ENCODE peak calls at places on chromosomes 1 and 21, in nine cellular contexts. One of them, this sample, is unnamed.
A peak's percentile ranks its signal among the peaks of the same experiment; 100 is the strongest.

GRCh38 chr1:39214021-39214713 is 9.7 kb downstream of the MACF1 start:
- DNase-seq in heart right ventricle: peak; percentile 46
- DNase-seq in Peyer's patch: no peak
- DNase-seq in omental fat pad: no peak
- DNase-seq in sigmoid colon: no peak
- DNase-seq in Calu3: peak; percentile 48
- DNase-seq in cardiac fibroblast: peak; percentile 24
- DNase-seq in brain microvascular endothelial cell: no peak
- DNase-seq in AG04450: no peak
- DNase-seq in this sample: no peak

GRCh38 chr1:204873176-204873575 is 2.5 kb downstream of the NFASC start:
- DNase-seq in sigmoid colon: peak; percentile 63
- DNase-seq in brain microvascular endothelial cell: no peak
- DNase-seq in omental fat pad: no peak
- DNase-seq in heart right ventricle: no peak
- DNase-seq in Calu3: no peak
- DNase-seq in Peyer's patch: no peak
- DNase-seq in cardiac fibroblast: no peak
- DNase-seq in AG04450: no peak
- DNase-seq in this sample: no peak

GRCh38 chr1:223707270-223708000 is 4.9 kb upstream of the CAPN2 start:
- DNase-seq in sigmoid colon: peak; percentile 93
- DNase-seq in Calu3: peak; percentile 83
- DNase-seq in heart right ventricle: peak; percentile 67
- DNase-seq in brain microvascular endothelial cell: peak; percentile 99
- DNase-seq in cardiac fibroblast: peak; percentile 99
- DNase-seq in AG04450: peak; percentile 98
- DNase-seq in omental fat pad: no peak
- DNase-seq in Peyer's patch: peak; percentile 86
- DNase-seq in this sample: peak; percentile 71

GRCh38 chr1:192538407-192539311 is 36.9 kb upstream of the RGS1 start:
- DNase-seq in AG04450: no peak
- DNase-seq in cardiac fibroblast: no peak
- DNase-seq in brain microvascular endothelial cell: no peak
- DNase-seq in Peyer's patch: peak; percentile 62
- DNase-seq in heart right ventricle: peak; percentile 17
- DNase-seq in omental fat pad: no peak
- DNase-seq in sigmoid colon: no peak
- DNase-seq in Calu3: no peak
- DNase-seq in this sample: peak; percentile 41

GRCh38 chr1:239155466-239155865 is 230.9 kb upstream of the CHRM3 start:
- DNase-seq in heart right ventricle: no peak
- DNase-seq in cardiac fibroblast: no peak
- DNase-seq in AG04450: no peak
- DNase-seq in brain microvascular endothelial cell: no peak
- DNase-seq in Calu3: no peak
- DNase-seq in Peyer's patch: no peak
- DNase-seq in sigmoid colon: no peak
- DNase-seq in omental fat pad: no peak
- DNase-seq in this sample: no peak

GRCh38 chr1:32706491-32706890 is 3.9 kb upstream of the SYNC start:
- DNase-seq in Calu3: no peak
- DNase-seq in omental fat pad: no peak
- DNase-seq in Peyer's patch: no peak
- DNase-seq in brain microvascular endothelial cell: no peak
- DNase-seq in heart right ventricle: no peak
- DNase-seq in sigmoid colon: no peak
- DNase-seq in cardiac fibroblast: no peak
- DNase-seq in AG04450: no peak
- DNase-seq in this sample: peak; percentile 11

GRCh38 chr1:177092001-177092400 is 72.5 kb downstream of the ASTN1 start:
- DNase-seq in brain microvascular endothelial cell: no peak
- DNase-seq in Calu3: no peak
- DNase-seq in AG04450: no peak
- DNase-seq in Peyer's patch: no peak
- DNase-seq in omental fat pad: no peak
- DNase-seq in cardiac fibroblast: no peak
- DNase-seq in heart right ventricle: no peak
- DNase-seq in sigmoid colon: no peak
- DNase-seq in this sample: no peak

GRCh38 chr1:222928212-222928611 is 113.4 kb downstream of the DISP1 start:
- DNase-seq in Calu3: no peak
- DNase-seq in heart right ventricle: peak; percentile 65
- DNase-seq in sigmoid colon: peak; percentile 75
- DNase-seq in omental fat pad: peak; percentile 32
- DNase-seq in Peyer's patch: no peak
- DNase-seq in brain microvascular endothelial cell: peak; percentile 74
- DNase-seq in AG04450: no peak
- DNase-seq in cardiac fibroblast: peak; percentile 60
- DNase-seq in this sample: peak; percentile 42

GRCh38 chr21:42833439-42833815 is 45.9 kb downstream of the WDR4 start:
- DNase-seq in omental fat pad: no peak
- DNase-seq in sigmoid colon: no peak
- DNase-seq in cardiac fibroblast: no peak
- DNase-seq in AG04450: no peak
- DNase-seq in Calu3: peak; percentile 36
- DNase-seq in brain microvascular endothelial cell: no peak
- DNase-seq in heart right ventricle: peak; percentile 27
- DNase-seq in Peyer's patch: peak; percentile 73
- DNase-seq in this sample: peak; percentile 69

GRCh38 chr1:168408531-168409242 is 128.0 kb downstream of the TBX19 start:
- DNase-seq in omental fat pad: no peak
- DNase-seq in heart right ventricle: no peak
- DNase-seq in Peyer's patch: peak; percentile 68
- DNase-seq in brain microvascular endothelial cell: peak; percentile 5
- DNase-seq in AG04450: no peak
- DNase-seq in cardiac fibroblast: peak; percentile 13
- DNase-seq in Calu3: peak; percentile 58
- DNase-seq in sigmoid colon: no peak
- DNase-seq in this sample: no peak

GRCh38 chr1:161864577-161864976 is 98.5 kb downstream of the ATF6 start:
- DNase-seq in heart right ventricle: peak; percentile 11
- DNase-seq in AG04450: no peak
- DNase-seq in omental fat pad: no peak
- DNase-seq in Calu3: no peak
- DNase-seq in brain microvascular endothelial cell: peak; percentile 52
- DNase-seq in cardiac fibroblast: peak; percentile 67
- DNase-seq in sigmoid colon: peak; percentile 59
- DNase-seq in Peyer's patch: no peak
- DNase-seq in this sample: no peak
- TF ChIP-seq CTCF in heart right ventricle: peak; percentile 31
- TF ChIP-seq CTCF in AG04450: peak; percentile 59
- TF ChIP-seq CTCF in omental fat pad: no peak
- TF ChIP-seq CTCF in Calu3: no peak
- TF ChIP-seq CTCF in brain microvascular endothelial cell: peak; percentile 72
- TF ChIP-seq CTCF in cardiac fibroblast: peak; percentile 42
- TF ChIP-seq CTCF in sigmoid colon: peak; percentile 47
- TF ChIP-seq CTCF in Peyer's patch: no peak
- TF ChIP-seq CTCF in this sample: no peak

DNA sequence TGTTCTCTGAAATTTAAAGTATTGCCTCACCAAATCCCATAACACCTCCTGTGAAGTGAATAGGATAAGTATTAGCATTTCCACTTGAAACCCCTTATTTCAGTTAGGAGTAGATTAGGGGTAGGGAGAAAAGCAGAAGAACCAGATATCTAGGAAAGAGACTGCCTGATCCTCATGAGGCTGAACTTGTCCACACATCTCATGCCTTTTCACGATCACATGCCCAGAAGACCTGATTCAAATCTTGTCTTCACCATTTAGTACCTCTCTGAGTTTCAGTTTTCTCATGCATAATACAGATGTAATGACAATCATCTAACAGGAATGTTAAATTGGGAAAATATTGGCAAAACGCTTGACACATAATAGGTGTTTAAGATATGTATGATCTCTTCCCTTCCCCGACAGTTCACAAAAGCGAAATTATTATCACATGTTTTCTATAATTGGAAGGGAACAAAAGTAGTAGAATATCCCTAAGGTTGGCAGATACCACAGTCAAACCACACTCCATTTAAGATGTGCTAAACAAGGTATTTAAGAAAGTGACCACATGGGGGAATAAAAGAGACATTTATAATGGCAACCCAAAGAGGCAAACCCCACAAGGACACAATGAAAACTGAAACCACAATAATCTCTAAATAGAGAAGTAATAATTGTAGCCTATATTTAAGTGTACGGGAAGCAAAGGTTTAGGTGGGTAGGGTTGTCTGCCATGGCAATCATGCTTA is 25.2 kb downstream of the GFI1 start:
- DNase-seq in Peyer's patch: no peak
- DNase-seq in Calu3: no peak
- DNase-seq in brain microvascular endothelial cell: no peak
- DNase-seq in cardiac fibroblast: peak; percentile 31
- DNase-seq in sigmoid colon: no peak
- DNase-seq in omental fat pad: no peak
- DNase-seq in AG04450: no peak
- DNase-seq in heart right ventricle: no peak
- DNase-seq in this sample: no peak
- TF ChIP-seq CTCF in Peyer's patch: no peak
- TF ChIP-seq CTCF in Calu3: no peak
- TF ChIP-seq CTCF in brain microvascular endothelial cell: no peak
- TF ChIP-seq CTCF in cardiac fibroblast: no peak
- TF ChIP-seq CTCF in sigmoid colon: no peak
- TF ChIP-seq CTCF in omental fat pad: no peak
- TF ChIP-seq CTCF in AG04450: no peak
- TF ChIP-seq CTCF in heart right ventricle: no peak
- TF ChIP-seq CTCF in this sample: no peak

DNA sequence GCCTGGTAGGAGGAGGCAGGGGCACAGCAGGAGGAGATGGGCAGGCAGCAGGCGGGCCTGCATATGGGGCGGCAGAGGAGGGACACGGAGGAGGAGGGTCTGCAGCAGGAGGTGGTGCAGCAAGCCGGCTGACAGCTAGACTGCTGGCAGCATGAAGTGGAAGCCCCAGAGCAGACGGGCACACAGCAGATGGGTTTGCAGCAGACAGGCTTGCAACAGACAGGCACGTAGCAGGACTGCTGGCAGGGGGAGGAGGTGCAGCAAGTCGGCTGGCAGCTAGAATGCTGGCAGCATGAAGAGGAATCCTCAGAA is 615 bp downstream of the KRTAP10-5 start:
- DNase-seq in brain microvascular endothelial cell: no peak
- DNase-seq in cardiac fibroblast: no peak
- DNase-seq in omental fat pad: no peak
- DNase-seq in sigmoid colon: no peak
- DNase-seq in Peyer's patch: no peak
- DNase-seq in AG04450: no peak
- DNase-seq in heart right ventricle: no peak
- DNase-seq in Calu3: no peak
- DNase-seq in this sample: no peak
- TF ChIP-seq CTCF in brain microvascular endothelial cell: no peak
- TF ChIP-seq CTCF in cardiac fibroblast: no peak
- TF ChIP-seq CTCF in omental fat pad: no peak
- TF ChIP-seq CTCF in sigmoid colon: no peak
- TF ChIP-seq CTCF in Peyer's patch: no peak
- TF ChIP-seq CTCF in AG04450: no peak
- TF ChIP-seq CTCF in heart right ventricle: no peak
- TF ChIP-seq CTCF in Calu3: no peak
- TF ChIP-seq CTCF in this sample: no peak

GRCh38 chr1:160163612-160164011 is 12.2 kb downstream of the ATP1A4 start:
- DNase-seq in brain microvascular endothelial cell: no peak
- DNase-seq in omental fat pad: no peak
- DNase-seq in sigmoid colon: no peak
- DNase-seq in heart right ventricle: no peak
- DNase-seq in Calu3: no peak
- DNase-seq in cardiac fibroblast: peak; percentile 22
- DNase-seq in Peyer's patch: no peak
- DNase-seq in AG04450: no peak
- DNase-seq in this sample: no peak
- TF ChIP-seq CTCF in brain microvascular endothelial cell: no peak
- TF ChIP-seq CTCF in omental fat pad: no peak
- TF ChIP-seq CTCF in sigmoid colon: no peak
- TF ChIP-seq CTCF in heart right ventricle: no peak
- TF ChIP-seq CTCF in Calu3: no peak
- TF ChIP-seq CTCF in cardiac fibroblast: peak; percentile 17
- TF ChIP-seq CTCF in Peyer's patch: no peak
- TF ChIP-seq CTCF in AG04450: peak; percentile 3
- TF ChIP-seq CTCF in this sample: no peak

This sample was measured in mucosa of descending colon.